ENCODE peak calls at places on chromosomes 13 and 19, in four cellular contexts. V is HepG2, M is GM12878, S is K562. Z is an unnamed sample.

GRCh38 chr19:44904426-44904994 is 1.1 kb upstream of the APOE start:
- DNase-seq in V (peak), M (no peak), S (peak), Z (peak)

GRCh38 chr19:39918183-39918651 is 16.2 kb downstream of the FCGBP start:
- DNase-seq in V (no peak), M (no peak), S (no peak), Z (no peak)

GRCh38 chr19:51887522-51888498 is at the start of gene ZNF577:
- DNase-seq in V (no peak), M (no peak), S (no peak), Z (peak)

GRCh38 chr13:96903085-96903484 is 91.2 kb downstream of the OXGR1 start:
- DNase-seq in V (no peak), M (no peak), S (no peak), Z (no peak)

GRCh38 chr19:36409841-36410240 is 8.6 kb downstream of the ZFP82 start:
- DNase-seq in V (no peak), M (no peak), S (no peak), Z (no peak)

GRCh38 chr19:5246554-5247155 is 94.0 kb downstream of the PTPRS start:
- DNase-seq in V (no peak), M (no peak), S (no peak), Z (no peak)

GRCh38 chr13:42398542-42398941 is 126.6 kb downstream of the AKAP11 start:
- DNase-seq in V (no peak), M (no peak), S (no peak), Z (no peak)

GRCh38 chr19:2488942-2489731 is 13.2 kb downstream of the GADD45B start:
- DNase-seq in V (no peak), M (no peak), S (no peak), Z (peak)

GRCh38 chr13:53368948-53369347 is 340.3 kb downstream of the OLFM4 start:
- DNase-seq in V (no peak), M (no peak), S (no peak), Z (peak)

GRCh38 chr13:24071423-24072075 is 89.0 kb upstream of the SPATA13 start:
- DNase-seq in V (no peak), M (no peak), S (no peak), Z (no peak)

GRCh38 chr13:61144301-61144700 is 271.3 kb downstream of the PCDH20 start:
- DNase-seq in V (no peak), M (no peak), S (no peak), Z (no peak)

GRCh38 chr19:38253788-38254187 is 2.4 kb downstream of the PPP1R14A start:
- DNase-seq in V (no peak), M (no peak), S (no peak), Z (no peak)

GRCh38 chr19:38389957-38390924 is 1.7 kb downstream of the SPRED3 start:
- DNase-seq in V (no peak), M (no peak), S (no peak), Z (no peak)

GRCh38 chr13:73200432-73200831 is 141.6 kb downstream of the KLF5 start:
- DNase-seq in V (no peak), M (no peak), S (no peak), Z (no peak)

GRCh38 chr13:72808917-72809500 is 27.1 kb downstream of the PIBF1 start:
- DNase-seq in V (peak), M (no peak), S (peak), Z (peak)

GRCh38 chr19:55684946-55685681 is 10.1 kb downstream of the EPN1 start:
- DNase-seq in V (no peak), M (no peak), S (no peak), Z (no peak)

GRCh38 chr19:47766670-47767069 is 11.8 kb upstream of the SELENOW start:
- DNase-seq in V (no peak), M (no peak), S (peak), Z (no peak)

GRCh38 chr13:21243843-21244184 is 67.4 kb downstream of the MRPL57 start:
- DNase-seq in V (no peak), M (no peak), S (no peak), Z (no peak)

GRCh38 chr19:42229855-42230331 is 9.8 kb downstream of the ZNF526 start:
- DNase-seq in V (no peak), M (no peak), S (peak), Z (no peak)

GRCh38 chr19:29773141-29773540 is 38.6 kb upstream of the CCNE1 start:
- DNase-seq in V (no peak), M (no peak), S (no peak), Z (no peak)

GRCh38 chr19:55344444-55344843 is 4.8 kb downstream of the KMT5C start:
- DNase-seq in V (no peak), M (no peak), S (no peak), Z (no peak)

GRCh38 chr13:109297628-109298027 is 488.8 kb downstream of the IRS2 start:
- DNase-seq in V (no peak), M (no peak), S (no peak), Z (no peak)

GRCh38 chr13:62697702-62698101 is 1282.1 kb upstream of the PCDH20 start:
- DNase-seq in V (no peak), M (no peak), S (no peak), Z (no peak)

GRCh38 chr19:39852882-39853281 is 6.7 kb upstream of the FBL start:
- DNase-seq in V (no peak), M (no peak), S (no peak), Z (no peak)

GRCh38 chr13:20161275-20161950 is 561 bp upstream of the GJA3 start:
- DNase-seq in V (no peak), M (no peak), S (no peak), Z (peak)

GRCh38 chr13:25217023-25217909 is 45.2 kb upstream of the AMER2 start:
- DNase-seq in V (no peak), M (no peak), S (no peak), Z (no peak)

GRCh38 chr13:59447846-59448620 is 715.7 kb downstream of the DIAPH3 start:
- DNase-seq in V (peak), M (no peak), S (no peak), Z (peak)

GRCh38 chr13:36030670-36031331 is 100.4 kb downstream of the DCLK1 start:
- DNase-seq in V (no peak), M (no peak), S (no peak), Z (peak)

GRCh38 chr13:46359731-46360130 is 27.3 kb downstream of the RUBCNL start:
- DNase-seq in V (no peak), M (no peak), S (no peak), Z (no peak)

GRCh38 chr19:45569619-45570421 is 14.8 kb downstream of the OPA3 start:
- DNase-seq in V (peak), M (no peak), S (peak), Z (peak)

GRCh38 chr19:28726533-28726932 is 486.4 kb downstream of the UQCRFS1 start:
- DNase-seq in V (no peak), M (no peak), S (no peak), Z (no peak)

GRCh38 chr13:47426126-47426849 is 529.4 kb upstream of the HTR2A start:
- DNase-seq in V (no peak), M (no peak), S (no peak), Z (no peak)

DNA sequence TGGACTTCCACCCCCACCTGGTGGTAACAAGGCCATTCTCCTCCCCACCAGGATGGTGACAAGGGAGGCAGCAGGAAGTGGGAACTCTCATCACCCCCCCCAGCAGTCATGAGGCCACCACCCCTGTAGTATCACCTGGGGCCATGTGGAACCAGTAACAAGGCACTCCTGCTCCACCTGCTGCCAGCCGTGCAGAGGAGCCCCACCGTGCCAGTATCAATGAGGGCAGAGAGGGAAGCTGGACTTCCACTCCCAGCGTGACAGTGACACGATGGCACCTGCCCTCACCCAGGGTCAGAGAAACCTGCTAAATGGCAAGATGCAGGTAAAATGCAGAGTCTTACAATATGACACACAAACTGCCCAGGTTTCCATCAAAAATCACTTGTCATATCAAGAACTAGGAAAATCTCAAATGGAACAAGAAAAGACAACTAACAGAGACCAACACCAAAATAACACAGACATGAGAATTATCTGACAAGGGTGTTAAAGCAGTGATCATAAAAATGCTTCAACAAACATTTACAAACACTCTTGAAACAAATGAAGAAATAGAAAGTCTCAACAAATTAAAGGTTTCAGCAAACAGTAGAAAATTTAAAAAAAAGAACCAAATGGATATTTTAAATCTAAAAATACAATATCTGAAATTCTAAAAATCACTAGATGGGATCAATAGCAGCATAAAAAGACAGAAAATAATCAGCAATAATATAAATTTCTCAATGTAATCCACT is 9.1 kb upstream of the SPACA7 start:
- DNase-seq in V (no peak), M (no peak), S (no peak), Z (no peak)
- TF ChIP-seq JUNB in V (no peak), M (no peak), S (no peak), Z (no peak)

GRCh38 chr13:107138468-107138867 is 570.5 kb upstream of the ARGLU1 start:
- DNase-seq in V (no peak), M (no peak), S (no peak), Z (peak)
- TF ChIP-seq CREB1 in V (no peak), M (no peak), S (no peak), Z (no peak)

DNA sequence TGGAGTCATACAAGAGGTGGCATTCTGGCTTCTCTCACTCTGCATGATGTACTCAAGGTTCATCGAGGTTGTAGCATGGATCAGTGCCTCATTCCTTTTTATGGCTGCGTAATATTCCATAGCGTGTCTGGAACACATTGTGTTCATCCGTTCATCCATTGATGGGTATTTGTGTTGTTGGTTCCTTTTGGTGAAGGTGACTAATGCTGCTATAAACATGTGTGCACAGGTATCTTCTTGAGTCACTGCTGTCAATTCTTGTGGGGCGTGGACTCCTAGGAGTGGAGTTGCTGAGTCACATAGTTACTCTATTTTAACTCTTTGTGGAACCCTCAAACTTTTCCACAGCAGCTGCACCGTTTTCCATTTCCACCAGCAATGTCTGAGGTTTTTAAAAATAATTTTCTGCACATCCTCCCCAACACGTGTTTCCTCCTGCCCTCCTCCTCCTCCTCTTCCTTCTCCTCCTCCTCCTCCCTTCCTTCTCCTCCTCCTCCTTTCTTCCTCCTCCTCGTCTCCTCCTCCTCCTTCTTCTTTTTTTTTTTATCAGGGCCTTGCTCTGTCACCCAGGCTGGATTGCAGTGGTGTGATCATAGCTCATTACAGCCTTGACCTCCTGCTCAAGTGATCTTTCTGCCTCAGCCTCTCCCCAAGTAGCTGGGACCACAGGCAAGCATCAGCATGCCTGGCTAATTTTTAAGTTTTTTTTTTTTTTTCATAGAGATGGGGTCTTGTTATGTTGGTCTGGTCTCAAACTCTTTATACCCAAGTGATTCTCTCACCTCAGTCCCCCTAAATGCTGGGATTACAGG is 2.0 kb upstream of the TMEM221 start:
- DNase-seq in V (no peak), M (no peak), S (peak), Z (no peak)
- TF ChIP-seq JUNB in V (no peak), M (peak), S (no peak), Z (no peak)

GRCh38 chr19:17615889-17616685 is 60.6 kb downstream of the COLGALT1 start:
- DNase-seq in V (no peak), M (no peak), S (peak), Z (peak)
- TF ChIP-seq CREB1 in V (no peak), M (no peak), S (no peak), Z (no peak)

DNA sequence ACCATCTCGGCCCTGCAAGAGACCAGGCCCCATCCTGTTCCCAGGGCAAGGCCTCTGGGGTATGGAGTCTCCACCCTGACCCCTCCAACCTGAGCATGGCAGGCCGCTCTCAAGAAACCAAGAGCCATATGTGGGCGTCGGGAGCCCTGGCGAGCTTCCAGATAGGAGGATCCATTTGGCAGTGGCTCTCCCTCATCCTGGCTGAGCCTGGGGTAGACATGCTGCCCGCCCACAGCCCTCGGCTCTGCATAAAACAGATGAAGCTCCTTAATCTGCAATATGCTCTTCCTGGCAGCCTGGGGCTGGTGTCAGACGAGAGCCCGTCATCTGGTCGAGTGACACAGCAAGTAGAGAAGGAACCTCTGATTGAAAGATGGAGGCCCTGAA is 6.1 kb downstream of the ATP13A1 start:
- DNase-seq in V (no peak), M (no peak), S (no peak), Z (no peak)
- TF ChIP-seq JUNB in V (no peak), M (no peak), S (no peak), Z (no peak)

DNA sequence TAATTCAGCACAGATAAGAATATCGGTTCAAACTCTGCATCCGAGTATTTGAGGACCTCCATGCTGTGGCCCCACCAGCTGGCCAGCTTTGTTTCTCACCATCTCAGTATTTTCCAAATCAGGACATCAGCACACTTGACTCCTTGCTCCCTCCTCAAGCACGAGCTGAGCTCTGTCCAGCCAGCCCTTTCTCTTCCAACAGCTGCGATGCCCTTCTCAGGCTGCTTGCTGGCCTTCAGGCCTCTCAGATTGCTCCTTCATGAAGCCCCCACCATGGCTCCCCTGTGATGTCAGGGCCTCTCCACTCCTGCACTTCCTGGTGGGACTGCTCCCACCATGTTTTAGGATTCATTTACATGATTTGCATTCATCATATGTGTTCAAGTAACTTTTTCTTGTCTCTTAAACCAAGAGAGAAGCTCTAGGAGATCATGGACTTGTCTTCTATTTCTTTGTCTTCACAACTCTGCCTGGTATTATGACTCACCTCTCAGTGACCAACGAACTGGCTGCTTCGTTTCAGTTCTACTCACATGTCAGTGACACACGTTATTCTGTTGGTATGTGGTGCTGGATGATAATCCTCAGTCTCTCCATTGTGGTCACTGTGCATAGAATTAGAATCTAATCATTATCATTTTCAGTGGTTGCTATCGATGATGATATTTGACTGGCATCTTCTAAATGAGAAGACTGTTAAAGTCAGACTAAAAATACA is 471.7 kb downstream of the EFNB2 start:
- DNase-seq in V (no peak), M (no peak), S (no peak), Z (no peak)
- TF ChIP-seq CREB1 in V (no peak), M (no peak), S (no peak), Z (no peak)